ENCODE peak calls at places on chromosomes 11 and 22, in four cellular contexts. W, M, U and V are unnamed samples.

GRCh38 chr11:60854140-60854846 is 1.5 kb downstream of the PTGDR2 start:
- DNase-seq in W (no peak), M (no peak), U (no peak), V (no peak)

GRCh38 chr11:67438121-67438902 is 830 bp upstream of the PTPRCAP start:
- DNase-seq in W (no peak), M (no peak), U (peak; percentile 68), V (no peak)

GRCh38 chr22:21937041-21937820 is 15.4 kb downstream of the PPM1F start:
- DNase-seq in W (no peak), M (no peak), U (no peak), V (no peak)

GRCh38 chr11:121884601-121885000 is 231.4 kb downstream of the BLID start:
- DNase-seq in W (no peak), M (no peak), U (no peak), V (no peak)

GRCh38 chr11:116217006-116217405 is 555.8 kb downstream of the BUD13 start:
- DNase-seq in W (peak; percentile 31), M (no peak), U (no peak), V (no peak)

GRCh38 chr22:37571258-37571991 is 8.5 kb downstream of the LGALS2 start:
- DNase-seq in W (no peak), M (no peak), U (no peak), V (no peak)

GRCh38 chr11:64745523-64746328 is 1.8 kb upstream of the RASGRP2 start:
- DNase-seq in W (peak; percentile 49), M (no peak), U (peak; percentile 75), V (peak; percentile 10)

GRCh38 chr11:94705419-94705818 is 62.7 kb upstream of the AMOTL1 start:
- DNase-seq in W (no peak), M (no peak), U (no peak), V (no peak)

GRCh38 chr11:49405743-49406142 is 197.3 kb upstream of the FOLH1 start:
- DNase-seq in W (no peak), M (no peak), U (no peak), V (no peak)

GRCh38 chr11:69335010-69335409 is 41.1 kb downstream of the MYEOV start:
- DNase-seq in W (no peak), M (no peak), U (no peak), V (no peak)

GRCh38 chr22:29141078-29141688 is 64.5 kb upstream of the EMID1 start:
- DNase-seq in W (no peak), M (no peak), U (no peak), V (no peak)

GRCh38 chr22:34454598-34454997 is 534.3 kb upstream of the LARGE1 start:
- DNase-seq in W (no peak), M (no peak), U (no peak), V (no peak)

GRCh38 chr11:27357250-27357649 is 5.8 kb downstream of the CCDC34 start:
- DNase-seq in W (no peak), M (peak; percentile 82), U (no peak), V (no peak)

GRCh38 chr11:36070215-36070976 is 126.5 kb downstream of the LDLRAD3 start:
- DNase-seq in W (no peak), M (no peak), U (no peak), V (no peak)

GRCh38 chr22:45544588-45545170 is 42.0 kb downstream of the FBLN1 start:
- DNase-seq in W (peak; percentile 61), M (no peak), U (no peak), V (no peak)

GRCh38 chr11:94910779-94911178 is 62.6 kb downstream of the CWC15 start:
- DNase-seq in W (peak; percentile 61), M (no peak), U (no peak), V (no peak)

GRCh38 chr11:64763804-64764611 is 4.2 kb upstream of the PYGM start:
- DNase-seq in W (no peak), M (no peak), U (peak; percentile 61), V (no peak)

GRCh38 chr11:130202009-130202817 is 42.6 kb downstream of the ST14 start:
- DNase-seq in W (no peak), M (no peak), U (no peak), V (no peak)

GRCh38 chr11:2441171-2441570 is 3.1 kb downstream of the TRPM5 start:
- DNase-seq in W (no peak), M (no peak), U (no peak), V (no peak)

GRCh38 chr22:48704335-48704734 is 1123.3 kb downstream of the BRD1 start:
- DNase-seq in W (no peak), M (no peak), U (no peak), V (no peak)

GRCh38 chr11:15485432-15485831 is 370.7 kb downstream of the INSC start:
- DNase-seq in W (no peak), M (no peak), U (no peak), V (no peak)

GRCh38 chr11:66745356-66746235 is 16.6 kb upstream of the SPTBN2 start:
- DNase-seq in W (no peak), M (peak; percentile 75), U (peak; percentile 17), V (no peak)

GRCh38 chr11:124115782-124116616 is 749 bp downstream of the VWA5A start:
- DNase-seq in W (no peak), M (no peak), U (no peak), V (no peak)

GRCh38 chr22:45978275-45978713 is 1.3 kb upstream of the WNT7B start:
- DNase-seq in W (no peak), M (no peak), U (no peak), V (no peak)

GRCh38 chr11:33721291-33721840 is 14.9 kb downstream of the CD59 start:
- DNase-seq in W (peak; percentile 51), M (no peak), U (no peak), V (no peak)

GRCh38 chr11:70415176-70415575 is 16.8 kb downstream of the CTTN start:
- DNase-seq in W (peak; percentile 50), M (no peak), U (no peak), V (no peak)

GRCh38 chr11:17528181-17528691 is 16.0 kb downstream of the USH1C start:
- DNase-seq in W (peak; percentile 35), M (peak; percentile 57), U (no peak), V (no peak)

GRCh38 chr11:60710482-60710881 is 11.1 kb downstream of the MS4A8 start:
- DNase-seq in W (no peak), M (no peak), U (no peak), V (no peak)

GRCh38 chr22:19177164-19178064 is 1.1 kb downstream of the SLC25A1 start:
- DNase-seq in W (no peak), M (no peak), U (no peak), V (no peak)

GRCh38 chr11:44729718-44730117 is 3.0 kb downstream of the TSPAN18 start:
- DNase-seq in W (no peak), M (no peak), U (no peak), V (no peak)

GRCh38 chr11:44727373-44728084 is 767 bp downstream of the TSPAN18 start:
- DNase-seq in W (peak; percentile 62), M (peak; percentile 72), U (peak; percentile 59), V (no peak)

GRCh38 chr11:44728491-44728910 is 1.7 kb downstream of the TSPAN18 start:
- DNase-seq in W (no peak), M (no peak), U (no peak), V (no peak)

GRCh38 chr11:44728085-44728410 is 1.3 kb downstream of the TSPAN18 start:
- DNase-seq in W (no peak), M (no peak), U (no peak), V (no peak)

GRCh38 chr11:44729065-44729464 is 2.3 kb downstream of the TSPAN18 start:
- DNase-seq in W (no peak), M (no peak), U (no peak), V (no peak)
- H3K27me3 ChIP-seq in W (peaks cover 41% of the 10 kb centered on the region), M (peaks cover 35% of the 10 kb centered on the region), U (no peaks in the 10 kb centered on the region), V (peaks cover 54% of the 10 kb centered on the region)

GRCh38 chr11:77149716-77150392 is 21.8 kb downstream of the MYO7A start:
- DNase-seq in W (no peak), M (no peak), U (no peak), V (no peak)

GRCh38 chr11:77147036-77147315 is 18.9 kb downstream of the MYO7A start:
- DNase-seq in W (no peak), M (no peak), U (no peak), V (no peak)

GRCh38 chr11:77146261-77147035 is 18.4 kb downstream of the MYO7A start:
- DNase-seq in W (no peak), M (no peak), U (no peak), V (no peak)

GRCh38 chr11:77148963-77149715 is 21.1 kb downstream of the MYO7A start:
- DNase-seq in W (no peak), M (no peak), U (no peak), V (no peak)

DNA sequence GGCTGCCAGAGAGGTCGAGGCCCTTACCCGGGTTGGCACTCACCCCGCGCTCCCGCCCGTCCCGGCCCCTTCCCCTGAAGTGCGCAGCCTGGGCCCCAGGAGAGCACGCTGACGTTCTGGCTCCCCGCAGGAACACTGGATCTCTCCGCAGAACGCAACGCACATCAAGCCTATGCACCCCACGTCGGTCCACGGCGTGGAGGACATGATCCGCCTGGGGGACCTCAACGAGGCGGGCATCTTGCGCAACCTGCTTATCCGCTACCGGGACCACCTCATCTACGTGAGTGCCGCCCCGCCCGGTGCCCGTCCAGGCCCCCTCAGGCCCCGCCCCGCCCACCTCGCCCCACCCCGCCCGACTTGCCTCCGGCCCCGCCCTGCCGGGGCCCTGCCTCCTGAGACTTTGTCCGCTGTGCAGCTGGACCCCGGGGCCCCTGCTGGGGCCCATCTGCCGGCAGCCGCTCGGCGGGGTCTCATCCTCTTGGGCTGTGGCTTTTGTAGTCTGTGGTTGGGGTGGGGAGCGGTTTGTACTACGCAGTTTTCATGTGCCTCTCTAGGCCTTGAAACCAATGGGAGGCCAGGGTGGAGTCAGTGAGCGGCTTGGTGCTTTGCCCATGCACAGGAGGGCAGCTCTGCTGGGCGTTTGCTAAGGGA is 19.7 kb downstream of the MYO7A start:
- DNase-seq in W (peak; percentile 28), M (no peak), U (no peak), V (no peak)
- H3K4me3 ChIP-seq in W (no peak overlapping the region), M (no peak overlapping the region), U (no peak overlapping the region), V (peak overlapping the region; percentile 14)

GRCh38 chr11:128886401-128887119 is 4.6 kb upstream of the KCNJ5 start:
- DNase-seq in W (no peak), M (peak; percentile 25), U (no peak), V (no peak)

GRCh38 chr11:128882451-128882850 is 8.7 kb upstream of the KCNJ5 start:
- DNase-seq in W (no peak), M (no peak), U (no peak), V (no peak)

GRCh38 chr11:128884703-128885338 is 6.3 kb upstream of the KCNJ5 start:
- DNase-seq in W (peak; percentile 76), M (peak; percentile 83), U (peak; percentile 17), V (no peak)

GRCh38 chr11:128881221-128881620 is 9.9 kb upstream of the KCNJ5 start:
- DNase-seq in W (no peak), M (no peak), U (no peak), V (no peak)

GRCh38 chr11:128884054-128884453 is 7.1 kb upstream of the KCNJ5 start:
- DNase-seq in W (no peak), M (peak; percentile 36), U (no peak), V (no peak)
- H3K27me3 ChIP-seq in W (peaks cover 18% of the 10 kb centered on the region), M (no peaks in the 10 kb centered on the region), U (peaks cover 3% of the 10 kb centered on the region), V (peaks cover 11% of the 10 kb centered on the region)

GRCh38 chr11:99634581-99634980 is 613.8 kb downstream of the CNTN5 start:
- DNase-seq in W (no peak), M (no peak), U (no peak), V (no peak)
- H3K4me3 ChIP-seq in W (no peak overlapping the region), M (no peak overlapping the region), U (no peak overlapping the region), V (no peak overlapping the region)

GRCh38 chr11:44324787-44325525 is 15.0 kb upstream of the ALX4 start:
- DNase-seq in W (no peak), M (no peak), U (no peak), V (no peak)
- H3K27me3 ChIP-seq in W (peaks cover 61% of the 10 kb centered on the region), M (peaks cover 34% of the 10 kb centered on the region), U (peaks cover 21% of the 10 kb centered on the region), V (peaks cover 89% of the 10 kb centered on the region)

GRCh38 chr11:78076733-78077403 is 2.8 kb downstream of the NDUFC2 start:
- DNase-seq in W (no peak), M (no peak), U (no peak), V (no peak)
- H3K4me3 ChIP-seq in W (peak overlapping the region; percentile 89), M (no peak overlapping the region), U (no peak overlapping the region), V (no peak overlapping the region)